ENCODE peak calls at places on chromosomes 11 and 22, in six cellular contexts. D is cardiac septum; Y is nephron progenitor cell; A is neural progenitor cell; W is endothelial cell; S is activated CD4-positive, alpha-beta T cell treated with anti-CD3 and anti-CD28 coated beads, Interleukin-2, amount 50 U/mL, for 24 hours. Q is an unnamed sample.

GRCh38 chr22:49046546-49047305 is 780.9 kb downstream of the BRD1 start:
- DNase-seq in Y (peak; percentile 84), S (no peak), A (peak; percentile 86), D (peak; percentile 75), W (peak; percentile 83), Q (no peak)

GRCh38 chr11:123233280-123233977 is 38.4 kb upstream of the CLMP start:
- DNase-seq in Y (no peak), S (no peak), A (no peak), W (no peak), D (no peak), Q (no peak)

GRCh38 chr11:18844753-18845367 is 53.3 kb upstream of the PTPN5 start:
- DNase-seq in W (no peak), Y (no peak), A (peak; percentile 64), S (no peak), D (no peak), Q (no peak)

GRCh38 chr22:45159652-45160462 is 3.9 kb upstream of the NUP50 start:
- DNase-seq in S (no peak), A (peak; percentile 6), W (peak; percentile 14), D (no peak), Y (no peak), Q (no peak)

GRCh38 chr22:41910599-41911291 is 4.1 kb downstream of the SHISA8 start:
- DNase-seq in Y (peak; percentile 32), D (no peak), A (peak; percentile 39), W (peak; percentile 21), S (no peak), Q (no peak)

GRCh38 chr11:118911113-118911879 is 14.4 kb downstream of the BCL9L start:
- DNase-seq in Y (no peak), A (peak; percentile 55), D (no peak), W (no peak), S (no peak), Q (no peak)

GRCh38 chr11:61907282-61907681 is 10.1 kb downstream of the RAB3IL1 start:
- DNase-seq in Y (no peak), W (no peak), D (no peak), A (peak; percentile 33), S (no peak), Q (no peak)

GRCh38 chr11:19767691-19768151 is 55.1 kb downstream of the NAV2 start:
- DNase-seq in A (no peak), W (no peak), S (no peak), Y (no peak), D (no peak), Q (no peak)

GRCh38 chr11:6568191-6568918 is 35.1 kb downstream of the RRP8 start:
- DNase-seq in D (no peak), W (no peak), A (peak; percentile 68), S (no peak), Y (no peak), Q (no peak)

GRCh38 chr11:86696004-86696403 is 23.6 kb upstream of the ME3 start:
- DNase-seq in Y (no peak), S (no peak), D (no peak), W (no peak), A (no peak), Q (no peak)